ENCODE peak calls at places on chromosomes 4 and X, in six cellular contexts. F is IMR-90, V is neuronal stem cell, J is H9, I is mesenchymal stem cell, R is H1. H is an unnamed sample. For H3K9me3, the result is how much of the 10 kb centered on the place peaks cover.

GRCh38 chrX:155888139-155888538 is 7.0 kb downstream of the VAMP7 start:
- DNase-seq in F (peak), V (no peak), J (no peak), I (peak), R (no peak), H (no peak)

GRCh38 chr4:26021417-26022345 is 107.7 kb downstream of the SMIM20 start:
- DNase-seq in F (no peak), V (no peak), J (no peak), I (no peak), R (no peak), H (no peak)

GRCh38 chr4:157776930-157777329 is 395.9 kb downstream of the GASK1B start:
- DNase-seq in F (no peak), V (no peak), J (no peak), I (no peak), R (no peak), H (no peak)

GRCh38 chrX:108072746-108073145 is 18.6 kb downstream of the PSMD10 start:
- DNase-seq in F (peak), V (no peak), J (no peak), I (peak), R (no peak), H (no peak)

GRCh38 chr4:70868778-70869177 is 29.1 kb upstream of the GRSF1 start:
- DNase-seq in F (no peak), V (no peak), J (no peak), I (no peak), R (no peak), H (no peak)

GRCh38 chr4:66927937-66928336 is 617.4 kb downstream of the CENPC start:
- DNase-seq in F (no peak), V (peak), J (no peak), I (no peak), R (no peak), H (no peak)

GRCh38 chrX:110167952-110168451 is 149.9 kb downstream of the AMMECR1 start:
- DNase-seq in F (no peak), V (peak), J (peak), I (peak), R (no peak), H (peak)

GRCh38 chr4:183989931-183990330 is 84.8 kb downstream of the STOX2 start:
- DNase-seq in F (peak), V (no peak), J (no peak), I (peak), R (no peak), H (no peak)

GRCh38 chr4:158667651-158668198 is 4.0 kb downstream of the C4orf46 start:
- DNase-seq in F (peak), V (no peak), J (no peak), I (peak), R (no peak), H (peak)

GRCh38 chr4:7430368-7430964 is 4.3 kb downstream of the PSAPL1 start:
- DNase-seq in F (no peak), V (no peak), J (peak), I (no peak), R (peak), H (peak)

GRCh38 chrX:54807524-54808108 is at the start of gene MAGED2:
- DNase-seq in F (peak), V (peak), J (peak), I (peak), R (no peak), H (no peak)

GRCh38 chr4:92099851-92100250 is 203.9 kb upstream of the GRID2 start:
- DNase-seq in F (no peak), V (no peak), J (no peak), I (no peak), R (no peak), H (no peak)

GRCh38 chr4:62324215-62324614 is 1124.1 kb downstream of the ADGRL3 start:
- DNase-seq in F (no peak), V (no peak), J (no peak), I (no peak), R (no peak), H (no peak)

GRCh38 chr4:62320612-62321011 is 1120.5 kb downstream of the ADGRL3 start:
- DNase-seq in F (no peak), V (no peak), J (no peak), I (no peak), R (no peak), H (no peak)
- H3K4ac ChIP-seq in F (no peak), V (no peak), J (no peak), I (no peak), R (no peak), H (no peak)

DNA sequence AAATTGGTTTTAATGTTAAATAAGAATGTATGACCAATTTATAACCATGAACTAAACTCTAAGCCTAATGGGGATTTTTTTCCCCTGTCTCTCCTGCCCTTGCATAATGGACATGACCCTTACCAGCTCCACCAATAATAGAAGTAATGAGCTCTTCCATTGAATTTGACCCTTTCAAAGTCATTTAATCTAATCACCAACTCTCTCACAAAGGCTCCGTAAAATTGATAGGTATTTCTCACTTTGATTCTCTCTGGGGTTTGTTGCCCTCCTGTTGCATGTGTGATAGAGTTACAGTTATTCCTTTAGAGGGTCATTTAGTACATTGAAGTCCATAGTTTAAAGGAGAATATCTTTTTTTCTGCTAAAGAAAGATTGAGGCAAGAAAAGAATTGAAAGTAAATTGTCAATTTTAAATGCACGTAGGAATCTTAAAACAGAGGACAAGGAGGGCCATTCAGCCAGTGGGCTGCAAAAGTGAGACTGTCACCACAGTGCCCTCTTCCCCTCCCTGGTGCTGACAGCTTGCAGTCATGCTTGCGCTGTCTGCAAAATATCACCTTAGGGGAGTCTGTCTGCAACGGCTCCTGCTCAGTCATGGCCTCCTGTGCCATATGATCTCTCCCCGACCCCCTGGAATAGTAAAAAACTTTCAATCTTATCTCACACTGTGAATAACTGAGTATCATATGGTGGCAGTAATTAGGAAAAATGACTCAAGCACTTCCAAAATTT is 307.5 kb upstream of the GNPDA2 start:
- DNase-seq in F (no peak), V (no peak), J (peak), I (no peak), R (no peak), H (no peak)
- H3K9me3 ChIP-seq in F (under half), V (under half), J (under half), I (under half), R (under half), H (under half)

DNA sequence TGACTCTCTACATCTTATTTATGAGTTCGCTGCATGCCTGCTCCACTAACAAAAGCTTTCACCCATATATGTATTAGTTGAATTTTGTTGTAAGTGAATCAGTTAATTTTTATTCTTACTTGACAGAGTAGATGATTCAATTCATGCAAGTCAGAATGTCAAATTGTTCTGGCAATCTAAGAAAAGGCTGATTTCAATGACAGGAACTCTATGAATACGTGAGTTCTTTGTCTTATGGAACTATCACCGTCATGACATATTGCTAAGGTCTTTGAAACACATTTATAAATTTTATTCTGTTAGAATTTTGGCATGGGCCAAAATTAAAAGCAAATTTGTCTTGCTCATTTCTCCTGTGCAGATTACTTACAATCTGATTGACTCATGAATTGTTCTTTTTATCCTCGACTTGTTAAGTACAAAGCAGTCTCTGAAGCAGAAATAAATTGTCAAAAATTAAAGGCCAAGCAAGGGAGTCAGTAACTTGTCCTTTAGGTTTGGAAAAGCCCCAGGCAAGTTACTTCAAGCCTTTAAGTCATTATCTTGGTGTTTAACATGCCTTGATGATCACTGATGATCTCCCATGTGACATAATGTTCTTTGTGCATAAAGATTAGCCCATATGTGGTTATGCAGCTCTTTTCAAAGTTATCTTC is 89.0 kb upstream of the GC start:
- DNase-seq in F (no peak), V (no peak), J (no peak), I (no peak), R (no peak), H (peak)
- H3K4ac ChIP-seq in F (no peak), V (no peak), J (no peak), I (no peak), R (no peak), H (no peak)

GRCh38 chr4:133149364-133149695 is 236 bp downstream of the PCDH10 start:
- DNase-seq in F (no peak), V (no peak), J (no peak), I (no peak), R (no peak), H (no peak)
- H3K9me3 ChIP-seq in F (under half), V (under half), J (under half), I (under half), R (under half), H (under half)

DNA sequence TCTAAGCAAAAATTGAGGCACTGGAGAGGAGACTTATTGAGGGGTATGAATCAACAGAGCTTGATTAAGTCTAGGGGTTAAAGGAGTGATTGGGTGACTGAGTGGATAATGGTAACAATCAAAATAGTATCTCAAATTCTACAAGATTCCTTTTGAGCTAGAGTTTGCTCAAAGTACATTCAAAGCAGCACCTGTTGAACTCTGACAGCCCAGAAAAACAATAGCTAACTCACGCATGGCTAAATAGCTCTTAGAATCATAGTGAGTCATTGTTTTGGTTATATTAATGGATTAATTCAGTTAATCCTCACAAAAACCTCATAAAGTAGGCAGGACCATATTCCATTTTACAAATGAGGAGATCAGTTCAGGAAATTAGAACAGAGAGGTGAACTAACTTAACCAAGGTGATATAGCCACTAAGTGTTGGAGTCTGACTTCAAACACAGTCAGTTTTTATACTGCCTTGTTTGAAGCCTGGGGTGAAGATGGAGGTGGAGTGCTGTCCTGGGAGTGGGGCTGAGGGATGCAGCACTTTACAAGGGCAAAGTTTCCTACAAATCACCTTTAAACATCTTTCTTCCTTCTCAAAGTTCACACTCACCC is 35.9 kb upstream of the PPM1K start:
- DNase-seq in F (no peak), V (no peak), J (no peak), I (no peak), R (no peak), H (no peak)
- H3K4ac ChIP-seq in F (no peak), V (no peak), J (no peak), I (peak), R (no peak), H (no peak)

DNA sequence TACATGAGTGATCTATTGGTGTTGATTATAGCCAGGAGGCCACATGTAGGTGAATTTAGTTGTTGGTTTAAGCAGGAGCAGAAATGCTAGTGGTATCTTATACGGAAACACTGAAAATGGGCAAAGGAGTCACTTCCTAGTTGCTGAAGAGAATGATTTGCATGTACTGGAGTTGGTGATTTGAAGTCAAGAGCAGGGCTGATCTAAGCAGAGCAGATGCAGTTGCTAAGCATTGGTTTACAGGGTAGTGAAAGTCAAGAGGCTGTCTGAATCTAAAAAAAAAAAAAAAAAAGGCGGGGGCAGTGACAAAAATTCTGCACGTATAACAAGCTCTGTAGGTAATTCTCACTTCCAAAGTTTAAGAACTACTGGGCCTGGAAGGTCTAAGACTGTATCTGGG is 90.4 kb upstream of the HPRT1 start:
- DNase-seq in F (no peak), V (no peak), J (no peak), I (no peak), R (no peak), H (peak)
- H3K9me3 ChIP-seq in F (under half), V (under half), J (under half), I (under half), R (under half), H (under half)

DNA sequence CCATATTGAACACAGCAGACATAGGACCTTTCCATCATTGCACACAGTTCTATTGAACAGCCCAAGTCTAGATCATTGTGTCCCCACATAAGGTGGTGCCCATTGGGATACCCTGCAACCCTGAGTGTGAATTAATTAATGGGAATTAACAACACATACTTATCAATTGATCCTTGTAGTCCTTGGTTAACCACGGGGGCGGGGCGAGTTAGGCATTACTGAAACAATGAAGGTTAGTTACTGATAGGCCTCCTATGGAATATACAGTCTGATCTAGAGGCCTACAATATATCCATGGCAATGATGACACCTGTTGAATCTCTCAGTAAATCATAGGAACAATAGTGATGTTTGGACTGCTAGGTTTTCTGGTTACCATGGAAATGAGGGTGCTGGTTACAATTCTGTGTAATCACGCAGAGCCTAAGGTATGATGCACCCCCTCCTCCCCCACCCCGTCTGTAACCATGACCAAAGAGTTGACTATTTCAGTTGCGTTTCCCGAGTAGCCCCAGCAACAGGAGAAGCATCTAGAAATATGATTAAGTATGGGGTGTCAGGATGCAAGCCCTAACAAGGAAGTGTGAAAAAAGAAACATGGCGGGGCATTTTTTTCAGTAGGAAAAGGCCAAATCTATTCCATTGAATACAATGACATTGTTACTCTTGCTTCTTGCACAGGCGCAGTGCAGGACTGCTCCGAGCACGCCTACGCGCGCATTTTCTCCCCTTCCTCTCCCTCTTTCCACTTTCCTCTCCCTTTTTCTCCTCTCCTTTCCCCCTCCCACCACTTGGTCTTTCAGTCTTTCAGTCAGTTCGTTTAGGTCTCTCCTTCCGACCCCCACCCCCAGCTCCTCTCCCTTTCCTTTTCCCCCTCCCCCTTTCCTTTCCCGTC is 674 bp upstream of the NONO start:
- DNase-seq in F (peak), V (peak), J (no peak), I (no peak), R (no peak), H (peak)
- H3K4ac ChIP-seq in F (peak), V (no peak), J (no peak), I (peak), R (no peak), H (peak)

DNA sequence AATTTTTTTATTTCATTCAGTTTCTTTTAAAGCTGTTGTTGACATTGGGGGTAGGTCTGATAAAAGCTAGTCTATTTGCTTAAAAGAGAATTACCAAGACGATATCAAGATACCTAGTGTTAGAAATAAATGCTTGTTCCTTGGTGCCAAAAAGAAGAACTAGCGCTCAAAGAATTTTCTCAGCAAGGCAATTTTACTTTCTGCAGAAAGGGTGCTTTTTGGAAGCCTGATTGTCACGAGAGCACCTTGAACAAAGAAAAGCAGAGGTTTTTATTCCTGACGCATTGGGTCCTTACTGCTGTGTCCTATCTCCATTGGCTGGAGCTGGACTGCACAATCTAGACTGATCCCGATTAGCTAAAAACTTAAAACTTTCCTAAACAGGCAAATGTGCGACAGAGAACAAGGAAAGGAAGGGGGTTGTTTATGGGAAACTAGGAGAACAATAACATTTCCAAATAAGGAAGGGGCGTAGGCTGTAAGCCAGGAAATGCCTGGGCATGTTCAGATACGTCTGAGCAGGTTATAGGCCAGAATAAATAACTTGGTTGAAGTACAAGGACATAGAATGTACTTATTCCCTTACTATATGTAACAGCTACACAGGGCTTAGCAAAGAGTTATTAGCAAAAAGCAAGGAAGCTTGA is 50.3 kb upstream of the STPG2 start:
- DNase-seq in F (no peak), V (no peak), J (peak), I (no peak), R (no peak), H (no peak)
- H3K9me3 ChIP-seq in F (under half), V (under half), J (under half), I (under half), R (under half), H (under half)

GRCh38 chrX:71100581-71101505 is 5.2 kb downstream of the FOXO4 start:
- DNase-seq in F (no peak), V (no peak), J (peak), I (no peak), R (no peak), H (no peak)
- H3K4ac ChIP-seq in F (no peak), V (no peak), J (no peak), I (no peak), R (no peak), H (no peak)